ENCODE peak calls at places on chromosomes 6 and 20, in seven cellular contexts. One of them, this sample, is unnamed.

GRCh38 chr20:62957136-62958117 is 4.9 kb downstream of the SLC17A9 start:
- DNase-seq in IMR-90: no peak
- DNase-seq in activated CD4-positive, CD25-positive, alpha-beta regulatory T cell: no peak
- DNase-seq in lower lobe of right lung: peak; percentile 40
- DNase-seq in activated naive CD4-positive, alpha-beta T cell: no peak
- DNase-seq in RPMI7951: no peak
- DNase-seq in nephron progenitor cell: no peak
- DNase-seq in this sample: no peak

GRCh38 chr6:154343473-154344308 is 12.9 kb downstream of the IPCEF1 start:
- DNase-seq in IMR-90: peak; percentile 16
- DNase-seq in activated CD4-positive, CD25-positive, alpha-beta regulatory T cell: no peak
- DNase-seq in lower lobe of right lung: peak; percentile 76
- DNase-seq in activated naive CD4-positive, alpha-beta T cell: no peak
- DNase-seq in RPMI7951: peak; percentile 93
- DNase-seq in nephron progenitor cell: peak; percentile 23
- DNase-seq in this sample: no peak

GRCh38 chr6:25963426-25964123 is 973 bp downstream of the TRIM38 start:
- DNase-seq in IMR-90: peak; percentile 16
- DNase-seq in activated CD4-positive, CD25-positive, alpha-beta regulatory T cell: no peak
- DNase-seq in lower lobe of right lung: no peak
- DNase-seq in activated naive CD4-positive, alpha-beta T cell: no peak
- DNase-seq in RPMI7951: no peak
- DNase-seq in nephron progenitor cell: no peak
- DNase-seq in this sample: no peak

GRCh38 chr6:158040051-158040803 is 58.6 kb downstream of the SYNJ2 start:
- DNase-seq in IMR-90: peak; percentile 100
- DNase-seq in activated CD4-positive, CD25-positive, alpha-beta regulatory T cell: no peak
- DNase-seq in lower lobe of right lung: peak; percentile 5
- DNase-seq in activated naive CD4-positive, alpha-beta T cell: no peak
- DNase-seq in RPMI7951: peak; percentile 99
- DNase-seq in nephron progenitor cell: no peak
- DNase-seq in this sample: peak; percentile 65

GRCh38 chr6:106194949-106195919 is 109.1 kb downstream of the PRDM1 start:
- DNase-seq in IMR-90: peak; percentile 68
- DNase-seq in activated CD4-positive, CD25-positive, alpha-beta regulatory T cell: no peak
- DNase-seq in lower lobe of right lung: no peak
- DNase-seq in activated naive CD4-positive, alpha-beta T cell: no peak
- DNase-seq in RPMI7951: peak; percentile 35
- DNase-seq in nephron progenitor cell: no peak
- DNase-seq in this sample: no peak

GRCh38 chr6:32973144-32973854 is 4.9 kb downstream of the BRD2 start:
- DNase-seq in IMR-90: peak; percentile 40
- DNase-seq in activated CD4-positive, CD25-positive, alpha-beta regulatory T cell: peak; percentile 30
- DNase-seq in lower lobe of right lung: no peak
- DNase-seq in activated naive CD4-positive, alpha-beta T cell: no peak
- DNase-seq in RPMI7951: peak; percentile 55
- DNase-seq in nephron progenitor cell: peak; percentile 56
- DNase-seq in this sample: no peak

GRCh38 chr6:133787122-133787521 is 101.8 kb upstream of the TCF21 start:
- DNase-seq in IMR-90: no peak
- DNase-seq in activated CD4-positive, CD25-positive, alpha-beta regulatory T cell: no peak
- DNase-seq in lower lobe of right lung: no peak
- DNase-seq in activated naive CD4-positive, alpha-beta T cell: no peak
- DNase-seq in RPMI7951: no peak
- DNase-seq in nephron progenitor cell: no peak
- DNase-seq in this sample: no peak

GRCh38 chr20:49697071-49697470 is 16.6 kb downstream of the B4GALT5 start:
- DNase-seq in IMR-90: no peak
- DNase-seq in activated CD4-positive, CD25-positive, alpha-beta regulatory T cell: no peak
- DNase-seq in lower lobe of right lung: no peak
- DNase-seq in activated naive CD4-positive, alpha-beta T cell: no peak
- DNase-seq in RPMI7951: no peak
- DNase-seq in nephron progenitor cell: no peak
- DNase-seq in this sample: no peak

GRCh38 chr6:39927159-39927558 is 7.1 kb downstream of the MOCS1 start:
- DNase-seq in IMR-90: peak; percentile 41
- DNase-seq in activated CD4-positive, CD25-positive, alpha-beta regulatory T cell: no peak
- DNase-seq in lower lobe of right lung: no peak
- DNase-seq in activated naive CD4-positive, alpha-beta T cell: no peak
- DNase-seq in RPMI7951: peak; percentile 17
- DNase-seq in nephron progenitor cell: no peak
- DNase-seq in this sample: no peak

GRCh38 chr20:4521170-4521968 is 200.3 kb upstream of the PRND start:
- DNase-seq in IMR-90: no peak
- DNase-seq in activated CD4-positive, CD25-positive, alpha-beta regulatory T cell: no peak
- DNase-seq in lower lobe of right lung: no peak
- DNase-seq in activated naive CD4-positive, alpha-beta T cell: no peak
- DNase-seq in RPMI7951: no peak
- DNase-seq in nephron progenitor cell: no peak
- DNase-seq in this sample: no peak

GRCh38 chr20:7770578-7770977 is 169.7 kb downstream of the HAO1 start:
- DNase-seq in IMR-90: no peak
- DNase-seq in activated CD4-positive, CD25-positive, alpha-beta regulatory T cell: no peak
- DNase-seq in lower lobe of right lung: no peak
- DNase-seq in activated naive CD4-positive, alpha-beta T cell: no peak
- DNase-seq in RPMI7951: peak; percentile 33
- DNase-seq in nephron progenitor cell: no peak
- DNase-seq in this sample: peak; percentile 75

GRCh38 chr20:32458061-32458836 is 100.1 kb downstream of the ASXL1 start:
- DNase-seq in IMR-90: no peak
- DNase-seq in activated CD4-positive, CD25-positive, alpha-beta regulatory T cell: no peak
- DNase-seq in lower lobe of right lung: no peak
- DNase-seq in activated naive CD4-positive, alpha-beta T cell: no peak
- DNase-seq in RPMI7951: no peak
- DNase-seq in nephron progenitor cell: peak; percentile 27
- DNase-seq in this sample: no peak

This sample was measured in dermis microvascular lymphatic vessel endothelial cell.